ENCODE peak calls at places on chromosomes 7 and 10, in eight cellular contexts. Y is AG04450; A is endothelial cell; V is GM04504; T is germinal center; H is stomach; G is activated CD8-positive, alpha-beta memory T cell treated with anti-CD3 and anti-CD28 coated beads, Interleukin-2, amount 50 U/mL, for 4 hours; P is stimulated activated CD4-positive, alpha-beta T cell treated with anti-CD3 and anti-CD28 coated beads, TNF-alpha, amount 100 ng/mL, for 48 hours. O is an unnamed sample.

GRCh38 chr7:137545059-137545730 is 201.7 kb upstream of the PTN start:
- DNase-seq in G (no peak), T (no peak), Y (no peak), V (no peak), A (no peak), H (no peak), P (no peak), O (no peak)

GRCh38 chr7:44696728-44697127 is 51.9 kb upstream of the ZMIZ2 start:
- DNase-seq in H (no peak), Y (no peak), T (no peak), A (no peak), P (no peak), G (no peak), V (no peak), O (no peak)

GRCh38 chr10:63388421-63389031 is 77.3 kb downstream of the JMJD1C start:
- DNase-seq in T (no peak), V (no peak), A (no peak), P (no peak), H (no peak), Y (no peak), G (no peak), O (no peak)

GRCh38 chr10:76035728-76036409 is 604.4 kb downstream of the LRMDA start:
- DNase-seq in T (no peak), G (no peak), Y (no peak), H (no peak), P (no peak), A (peak), V (no peak), O (no peak)

GRCh38 chr7:150823484-150824126 is 23.0 kb downstream of the TMEM176A start:
- DNase-seq in T (no peak), V (peak), G (no peak), H (no peak), A (no peak), Y (no peak), P (no peak), O (no peak)

GRCh38 chr7:4641091-4641666 is 40.9 kb upstream of the FOXK1 start:
- DNase-seq in P (no peak), A (no peak), T (no peak), V (no peak), H (no peak), G (no peak), Y (no peak), O (no peak)

GRCh38 chr7:148987010-148987750 is 41.1 kb downstream of the PDIA4 start:
- DNase-seq in V (peak), H (peak), T (peak), A (peak), G (peak), Y (peak), P (peak), O (peak)

GRCh38 chr7:86201767-86202166 is 441.9 kb upstream of the GRM3 start:
- DNase-seq in A (no peak), P (no peak), H (no peak), T (no peak), Y (no peak), G (no peak), V (no peak), O (no peak)

GRCh38 chr10:51113007-51113406 is 38.7 kb downstream of the PRKG1 start:
- DNase-seq in T (no peak), Y (no peak), G (no peak), A (no peak), V (no peak), P (no peak), H (no peak), O (no peak)

GRCh38 chr7:157813053-157813452 is 476.2 kb downstream of the DNAJB6 start:
- DNase-seq in G (no peak), A (no peak), H (no peak), V (no peak), T (no peak), P (no peak), Y (no peak), O (no peak)

GRCh38 chr7:8236781-8237407 is 25.1 kb downstream of the ICA1 start:
- DNase-seq in T (no peak), Y (no peak), G (no peak), V (no peak), P (no peak), H (no peak), A (no peak), O (no peak)

GRCh38 chr7:3154881-3155494 is 111.3 kb upstream of the CARD11 start:
- DNase-seq in T (peak), H (peak), P (peak), A (peak), Y (peak), G (peak), V (peak), O (peak)

GRCh38 chr10:11878776-11879175 is 55.6 kb downstream of the PROSER2 start:
- DNase-seq in A (no peak), G (no peak), V (no peak), P (no peak), Y (no peak), H (no peak), T (no peak), O (no peak)

GRCh38 chr7:66847879-66848810 is 72.9 kb upstream of the TMEM248 start:
- DNase-seq in V (peak), Y (peak), G (no peak), H (no peak), T (no peak), P (no peak), A (no peak), O (no peak)

GRCh38 chr7:159017741-159018140 is 126.9 kb downstream of the VIPR2 start:
- DNase-seq in T (no peak), Y (no peak), H (no peak), G (no peak), V (no peak), P (no peak), A (no peak), O (no peak)

GRCh38 chr10:132186488-132187413 is at the start of gene DPYSL4:
- DNase-seq in T (peak), A (no peak), V (no peak), Y (no peak), H (no peak), G (peak), P (no peak), O (no peak)

GRCh38 chr7:127582361-127582760 is 3.0 kb downstream of the GCC1 start:
- DNase-seq in H (peak), V (no peak), Y (no peak), P (no peak), G (no peak), A (no peak), T (no peak), O (no peak)

GRCh38 chr7:132321387-132321786 is 254.9 kb downstream of the PLXNA4 start:
- DNase-seq in P (no peak), V (no peak), A (no peak), G (no peak), H (no peak), Y (no peak), T (no peak), O (no peak)

GRCh38 chr10:42982886-42983594 is 93.8 kb upstream of the RET start:
- DNase-seq in G (peak), A (no peak), V (no peak), P (no peak), T (no peak), H (peak), Y (no peak), O (no peak)

GRCh38 chr7:46145412-46145811 is 224.3 kb upstream of the IGFBP3 start:
- DNase-seq in H (no peak), P (no peak), Y (peak), G (no peak), T (no peak), V (peak), A (no peak), O (peak)

GRCh38 chr7:132516042-132516840 is 60.0 kb downstream of the PLXNA4 start:
- DNase-seq in G (no peak), H (no peak), Y (no peak), V (peak), T (no peak), P (no peak), A (no peak), O (no peak)

GRCh38 chr10:62437696-62438095 is 63.5 kb downstream of the ZNF365 start:
- DNase-seq in G (no peak), P (no peak), Y (no peak), V (peak), H (no peak), T (peak), A (peak), O (peak)

GRCh38 chr7:46759711-46760480 is 822.0 kb downstream of the TNS3 start:
- DNase-seq in T (no peak), V (peak), A (no peak), H (no peak), Y (no peak), P (no peak), G (no peak), O (no peak)

GRCh38 chr10:29067628-29068027 is 221.2 kb upstream of the LYZL1 start:
- DNase-seq in A (no peak), T (no peak), G (no peak), H (no peak), Y (no peak), V (no peak), P (no peak), O (no peak)

GRCh38 chr10:60430017-60430416 is 40.3 kb upstream of the ANK3 start:
- DNase-seq in Y (peak), G (no peak), H (no peak), P (no peak), A (no peak), T (no peak), V (peak), O (peak)

O was measured in HS-5.